ENCODE peak calls at places on chromosomes 3 and 15, in six cellular contexts. P is GM04504; D is body of pancreas; R is CD4-positive, alpha-beta T cell; H is cardiac fibroblast; J is HTR-8/SVneo. B is an unnamed sample.

GRCh38 chr3:58178528-58179234 is 32.1 kb downstream of the DNASE1L3 start:
- DNase-seq in R (no peak), H (no peak), D (no peak), P (no peak), J (no peak), B (no peak)

GRCh38 chr3:139302084-139302800 is 41.6 kb upstream of the MRPS22 start:
- DNase-seq in R (no peak), J (peak), H (peak), P (peak), D (no peak), B (peak)

GRCh38 chr3:112372396-112372795 is 39.4 kb downstream of the CD200 start:
- DNase-seq in J (no peak), P (no peak), H (no peak), D (no peak), R (no peak), B (no peak)

GRCh38 chr3:164360738-164361376 is 717.4 kb downstream of the SI start:
- DNase-seq in H (no peak), J (no peak), R (no peak), P (no peak), D (no peak), B (no peak)

GRCh38 chr3:109178701-109179100 is 42.2 kb downstream of the C3orf85 start:
- DNase-seq in J (no peak), H (no peak), D (no peak), P (no peak), R (no peak), B (no peak)

GRCh38 chr15:67917037-67917436 is 77.2 kb upstream of the RNU6-1 start:
- DNase-seq in J (no peak), D (no peak), R (no peak), P (no peak), H (no peak), B (no peak)

GRCh38 chr3:45981321-45982038 is 14.1 kb downstream of the FYCO1 start:
- DNase-seq in P (no peak), R (no peak), D (no peak), J (no peak), H (peak), B (no peak)

GRCh38 chr3:71564361-71564760 is 19.2 kb downstream of the FOXP1 start:
- DNase-seq in D (peak), R (no peak), P (no peak), H (no peak), J (no peak), B (no peak)

GRCh38 chr3:197117107-197117506 is 87.5 kb upstream of the MELTF start:
- DNase-seq in J (no peak), P (no peak), D (no peak), R (no peak), H (peak), B (no peak)

GRCh38 chr3:13533823-13534435 is 15.0 kb upstream of the FBLN2 start:
- DNase-seq in H (no peak), J (no peak), D (no peak), R (no peak), P (no peak), B (no peak)

GRCh38 chr3:155182467-155182866 is 102.3 kb downstream of the MME start:
- DNase-seq in H (no peak), D (no peak), J (no peak), R (no peak), P (no peak), B (no peak)

GRCh38 chr3:86923071-86923476 is 67.9 kb downstream of the VGLL3 start:
- DNase-seq in D (no peak), J (peak), H (peak), R (no peak), P (peak), B (no peak)

GRCh38 chr3:42507252-42507651 is 4.8 kb downstream of the VIPR1 start:
- DNase-seq in R (no peak), H (no peak), J (no peak), D (no peak), P (no peak), B (no peak)

GRCh38 chr15:33871911-33872760 is 96.2 kb upstream of the CHRM5 start:
- DNase-seq in H (peak), R (no peak), J (no peak), P (no peak), D (no peak), B (no peak)

GRCh38 chr3:54087581-54088410 is 34.6 kb upstream of the CACNA2D3 start:
- DNase-seq in D (no peak), H (no peak), P (no peak), J (no peak), R (no peak), B (no peak)

GRCh38 chr3:196868297-196868661 is 559 bp downstream of the SENP5 start:
- DNase-seq in J (peak), H (peak), R (no peak), D (peak), P (no peak), B (peak)

GRCh38 chr3:148727242-148727641 is 29.5 kb downstream of the AGTR1 start:
- DNase-seq in H (peak), P (no peak), R (no peak), D (peak), J (peak), B (no peak)

B was measured in activated T-helper 2 cell treated with anti-CD3 and anti-CD28 coated beads, Interferon-gamma antibody, Interleukin-2, Interleukin-4, amounts not matched to agents 10 μg/mL and 5 μg/mL and 100 μg/mL, durations not matched to agents 14 hours and 24 hours and 36 hours.